ENCODE peak calls at places on chromosome 15, in nine cellular contexts. One of them, this sample, is unnamed.
A peak's percentile ranks its signal among the peaks of the same experiment; 100 is the strongest.

GRCh38 chr15:50911641-50912040 is 3.2 kb downstream of the AP4E1 start:
- DNase-seq in body of pancreas: no peak
- DNase-seq in AG04449: no peak
- DNase-seq in CD4-positive, alpha-beta T cell: no peak
- DNase-seq in uterus: no peak
- DNase-seq in endothelial cell of umbilical vein: no peak
- DNase-seq in psoas muscle: no peak
- DNase-seq in GM10248: no peak
- DNase-seq in RWPE1: no peak
- DNase-seq in this sample: no peak

GRCh38 chr15:100987143-100987542 is 68.0 kb downstream of the LRRK1 start:
- DNase-seq in endothelial cell of umbilical vein: no peak
- DNase-seq in psoas muscle: no peak
- DNase-seq in AG04449: no peak
- DNase-seq in body of pancreas: no peak
- DNase-seq in GM10248: no peak
- DNase-seq in CD4-positive, alpha-beta T cell: no peak
- DNase-seq in uterus: no peak
- DNase-seq in RWPE1: no peak
- DNase-seq in this sample: no peak

GRCh38 chr15:22888120-22888859 is 49.8 kb downstream of the NIPA2 start:
- DNase-seq in RWPE1: peak; percentile 84
- DNase-seq in CD4-positive, alpha-beta T cell: no peak
- DNase-seq in AG04449: peak; percentile 92
- DNase-seq in body of pancreas: no peak
- DNase-seq in uterus: no peak
- DNase-seq in GM10248: no peak
- DNase-seq in psoas muscle: no peak
- DNase-seq in endothelial cell of umbilical vein: peak; percentile 46
- DNase-seq in this sample: no peak

GRCh38 chr15:68469162-68470048 is 37.4 kb upstream of the ITGA11 start:
- DNase-seq in AG04449: no peak
- DNase-seq in CD4-positive, alpha-beta T cell: no peak
- DNase-seq in uterus: no peak
- DNase-seq in body of pancreas: no peak
- DNase-seq in psoas muscle: no peak
- DNase-seq in GM10248: no peak
- DNase-seq in RWPE1: no peak
- DNase-seq in endothelial cell of umbilical vein: peak; percentile 21
- DNase-seq in this sample: no peak

GRCh38 chr15:100098705-100099104 is 243.1 kb downstream of the ADAMTS17 start:
- DNase-seq in uterus: no peak
- DNase-seq in body of pancreas: no peak
- DNase-seq in RWPE1: no peak
- DNase-seq in CD4-positive, alpha-beta T cell: no peak
- DNase-seq in endothelial cell of umbilical vein: no peak
- DNase-seq in psoas muscle: no peak
- DNase-seq in GM10248: no peak
- DNase-seq in AG04449: no peak
- DNase-seq in this sample: no peak

GRCh38 chr15:43872416-43873020 is 45.7 kb downstream of the WDR76 start:
- DNase-seq in body of pancreas: peak; percentile 48
- DNase-seq in RWPE1: peak; percentile 49
- DNase-seq in psoas muscle: no peak
- DNase-seq in CD4-positive, alpha-beta T cell: no peak
- DNase-seq in uterus: peak; percentile 24
- DNase-seq in AG04449: peak; percentile 28
- DNase-seq in GM10248: peak; percentile 32
- DNase-seq in endothelial cell of umbilical vein: peak; percentile 70
- DNase-seq in this sample: no peak

GRCh38 chr15:59313703-59314332 is 58.9 kb downstream of the MYO1E start:
- DNase-seq in uterus: peak; percentile 90
- DNase-seq in GM10248: peak; percentile 51
- DNase-seq in body of pancreas: peak; percentile 63
- DNase-seq in CD4-positive, alpha-beta T cell: no peak
- DNase-seq in psoas muscle: peak; percentile 88
- DNase-seq in endothelial cell of umbilical vein: no peak
- DNase-seq in RWPE1: peak; percentile 84
- DNase-seq in AG04449: no peak
- DNase-seq in this sample: no peak

GRCh38 chr15:49895337-49896223 is 223.5 kb downstream of the ATP8B4 start:
- DNase-seq in uterus: no peak
- DNase-seq in endothelial cell of umbilical vein: no peak
- DNase-seq in GM10248: no peak
- DNase-seq in psoas muscle: no peak
- DNase-seq in RWPE1: no peak
- DNase-seq in AG04449: no peak
- DNase-seq in body of pancreas: no peak
- DNase-seq in CD4-positive, alpha-beta T cell: no peak
- DNase-seq in this sample: no peak

GRCh38 chr15:79339588-79340314 is 28.8 kb downstream of the TMED3 start:
- DNase-seq in endothelial cell of umbilical vein: peak; percentile 69
- DNase-seq in RWPE1: peak; percentile 27
- DNase-seq in psoas muscle: no peak
- DNase-seq in body of pancreas: no peak
- DNase-seq in uterus: no peak
- DNase-seq in AG04449: peak; percentile 21
- DNase-seq in GM10248: peak; percentile 40
- DNase-seq in CD4-positive, alpha-beta T cell: no peak
- DNase-seq in this sample: no peak

GRCh38 chr15:77002954-77003912 is 8.3 kb downstream of the PSTPIP1 start:
- DNase-seq in body of pancreas: no peak
- DNase-seq in RWPE1: no peak
- DNase-seq in AG04449: no peak
- DNase-seq in psoas muscle: peak; percentile 69
- DNase-seq in GM10248: peak; percentile 69
- DNase-seq in CD4-positive, alpha-beta T cell: peak; percentile 39
- DNase-seq in uterus: no peak
- DNase-seq in endothelial cell of umbilical vein: no peak
- DNase-seq in this sample: peak; percentile 44

GRCh38 chr15:67126551-67127333 is 61.3 kb downstream of the SMAD3 start:
- DNase-seq in psoas muscle: no peak
- DNase-seq in endothelial cell of umbilical vein: no peak
- DNase-seq in uterus: no peak
- DNase-seq in AG04449: no peak
- DNase-seq in body of pancreas: peak; percentile 47
- DNase-seq in RWPE1: no peak
- DNase-seq in CD4-positive, alpha-beta T cell: no peak
- DNase-seq in GM10248: no peak
- DNase-seq in this sample: no peak

GRCh38 chr15:78007965-78008886 is 69.3 kb downstream of the TBC1D2B start:
- DNase-seq in GM10248: no peak
- DNase-seq in endothelial cell of umbilical vein: no peak
- DNase-seq in RWPE1: peak; percentile 81
- DNase-seq in body of pancreas: peak; percentile 94
- DNase-seq in uterus: peak; percentile 85
- DNase-seq in psoas muscle: peak; percentile 96
- DNase-seq in AG04449: peak; percentile 29
- DNase-seq in CD4-positive, alpha-beta T cell: no peak
- DNase-seq in this sample: no peak

GRCh38 chr15:89429986-89430385 is 66.4 kb downstream of the RHCG start:
- DNase-seq in RWPE1: no peak
- DNase-seq in AG04449: no peak
- DNase-seq in uterus: no peak
- DNase-seq in CD4-positive, alpha-beta T cell: no peak
- DNase-seq in body of pancreas: no peak
- DNase-seq in psoas muscle: no peak
- DNase-seq in endothelial cell of umbilical vein: no peak
- DNase-seq in GM10248: no peak
- DNase-seq in this sample: no peak

GRCh38 chr15:77507911-77508310 is 87.2 kb downstream of the HMG20A start:
- DNase-seq in uterus: peak; percentile 37
- DNase-seq in psoas muscle: peak; percentile 60
- DNase-seq in CD4-positive, alpha-beta T cell: no peak
- DNase-seq in endothelial cell of umbilical vein: peak; percentile 82
- DNase-seq in GM10248: no peak
- DNase-seq in body of pancreas: peak; percentile 52
- DNase-seq in AG04449: no peak
- DNase-seq in RWPE1: no peak
- DNase-seq in this sample: no peak

GRCh38 chr15:97652700-97653167 is 307.8 kb upstream of the ARRDC4 start:
- DNase-seq in body of pancreas: no peak
- DNase-seq in endothelial cell of umbilical vein: peak; percentile 4
- DNase-seq in AG04449: no peak
- DNase-seq in RWPE1: no peak
- DNase-seq in psoas muscle: peak; percentile 54
- DNase-seq in GM10248: no peak
- DNase-seq in uterus: no peak
- DNase-seq in CD4-positive, alpha-beta T cell: no peak
- DNase-seq in this sample: no peak

GRCh38 chr15:26261413-26261812 is 398.3 kb upstream of the ATP10A start:
- DNase-seq in GM10248: no peak
- DNase-seq in uterus: no peak
- DNase-seq in body of pancreas: no peak
- DNase-seq in RWPE1: no peak
- DNase-seq in psoas muscle: no peak
- DNase-seq in endothelial cell of umbilical vein: no peak
- DNase-seq in AG04449: no peak
- DNase-seq in CD4-positive, alpha-beta T cell: no peak
- DNase-seq in this sample: no peak

GRCh38 chr15:38190501-38190900 is 62.1 kb upstream of the SPRED1 start:
- DNase-seq in psoas muscle: no peak
- DNase-seq in endothelial cell of umbilical vein: no peak
- DNase-seq in uterus: no peak
- DNase-seq in body of pancreas: no peak
- DNase-seq in GM10248: no peak
- DNase-seq in CD4-positive, alpha-beta T cell: no peak
- DNase-seq in RWPE1: peak; percentile 13
- DNase-seq in AG04449: no peak
- DNase-seq in this sample: no peak

GRCh38 chr15:67865766-67866165 is 25.9 kb upstream of the RNU6-1 start:
- DNase-seq in psoas muscle: no peak
- DNase-seq in GM10248: no peak
- DNase-seq in CD4-positive, alpha-beta T cell: no peak
- DNase-seq in AG04449: no peak
- DNase-seq in RWPE1: no peak
- DNase-seq in uterus: no peak
- DNase-seq in endothelial cell of umbilical vein: no peak
- DNase-seq in body of pancreas: no peak
- DNase-seq in this sample: no peak

GRCh38 chr15:76514292-76514691 is 177.7 kb downstream of the ISL2 start:
- DNase-seq in RWPE1: no peak
- DNase-seq in GM10248: no peak
- DNase-seq in AG04449: no peak
- DNase-seq in CD4-positive, alpha-beta T cell: no peak
- DNase-seq in endothelial cell of umbilical vein: no peak
- DNase-seq in psoas muscle: no peak
- DNase-seq in body of pancreas: no peak
- DNase-seq in uterus: no peak
- DNase-seq in this sample: no peak

DNA sequence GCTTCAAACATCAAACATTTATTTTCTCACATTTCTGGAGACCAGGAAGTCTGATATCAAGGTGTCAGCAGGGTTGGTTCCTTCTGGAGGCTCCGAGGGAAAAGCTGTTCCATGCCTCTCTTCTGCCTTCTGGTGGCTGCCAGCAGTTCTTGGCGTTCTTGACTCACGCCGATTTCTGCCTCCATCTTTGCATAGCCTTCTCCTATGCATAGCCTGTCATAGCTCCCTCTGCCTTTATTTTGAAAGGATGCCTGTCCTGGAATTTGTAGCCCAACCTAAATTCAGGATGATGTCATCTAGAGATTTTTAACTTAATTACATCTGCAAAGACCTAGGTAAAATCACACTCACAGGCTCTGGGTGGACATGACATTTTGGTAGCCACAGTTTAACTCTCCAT is 70.4 kb downstream of the RGMA start:
- DNase-seq in psoas muscle: no peak
- DNase-seq in CD4-positive, alpha-beta T cell: no peak
- DNase-seq in GM10248: no peak
- DNase-seq in body of pancreas: no peak
- DNase-seq in RWPE1: no peak
- DNase-seq in endothelial cell of umbilical vein: no peak
- DNase-seq in uterus: no peak
- DNase-seq in AG04449: no peak
- DNase-seq in this sample: no peak
- TF ChIP-seq CTCF in psoas muscle: peak; percentile 39
- TF ChIP-seq CTCF in CD4-positive, alpha-beta T cell: no peak
- TF ChIP-seq CTCF in GM10248: no peak
- TF ChIP-seq CTCF in body of pancreas: no peak
- TF ChIP-seq CTCF in RWPE1: no peak
- TF ChIP-seq CTCF in endothelial cell of umbilical vein: no peak
- TF ChIP-seq CTCF in uterus: no peak
- TF ChIP-seq CTCF in AG04449: no peak
- TF ChIP-seq CTCF in this sample: no peak

DNA sequence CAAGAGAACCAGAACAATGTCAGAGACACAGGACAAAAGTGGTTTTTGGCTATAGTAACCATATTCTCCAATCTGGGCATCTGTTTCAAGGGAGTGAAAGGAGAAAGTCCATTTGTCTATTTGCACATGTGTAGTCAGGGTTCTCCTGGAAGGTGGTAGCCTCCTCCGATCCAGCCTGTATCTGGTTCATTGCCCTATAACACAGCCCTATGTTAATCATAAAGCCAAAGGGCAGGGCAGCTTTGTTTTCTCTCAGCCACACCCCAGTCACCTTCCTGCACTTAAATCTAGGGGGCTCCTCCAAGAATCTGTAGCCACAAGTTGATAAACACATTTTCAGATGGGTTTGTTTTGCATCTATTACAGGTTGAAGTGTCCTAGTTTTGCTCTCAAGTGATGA is 128.1 kb upstream of the ADPGK start:
- DNase-seq in uterus: no peak
- DNase-seq in RWPE1: no peak
- DNase-seq in endothelial cell of umbilical vein: no peak
- DNase-seq in body of pancreas: no peak
- DNase-seq in psoas muscle: no peak
- DNase-seq in AG04449: no peak
- DNase-seq in GM10248: no peak
- DNase-seq in CD4-positive, alpha-beta T cell: no peak
- DNase-seq in this sample: no peak
- TF ChIP-seq CTCF in uterus: no peak
- TF ChIP-seq CTCF in RWPE1: no peak
- TF ChIP-seq CTCF in endothelial cell of umbilical vein: no peak
- TF ChIP-seq CTCF in body of pancreas: no peak
- TF ChIP-seq CTCF in psoas muscle: no peak
- TF ChIP-seq CTCF in AG04449: no peak
- TF ChIP-seq CTCF in GM10248: no peak
- TF ChIP-seq CTCF in CD4-positive, alpha-beta T cell: no peak
- TF ChIP-seq CTCF in this sample: no peak

GRCh38 chr15:74798388-74799254 is 14.0 kb upstream of the LMAN1L start:
- DNase-seq in AG04449: no peak
- DNase-seq in psoas muscle: peak; percentile 85
- DNase-seq in CD4-positive, alpha-beta T cell: no peak
- DNase-seq in body of pancreas: peak; percentile 71
- DNase-seq in RWPE1: no peak
- DNase-seq in uterus: no peak
- DNase-seq in GM10248: peak; percentile 83
- DNase-seq in endothelial cell of umbilical vein: no peak
- DNase-seq in this sample: no peak
- TF ChIP-seq CTCF in AG04449: no peak
- TF ChIP-seq CTCF in psoas muscle: peak; percentile 26
- TF ChIP-seq CTCF in CD4-positive, alpha-beta T cell: no peak
- TF ChIP-seq CTCF in body of pancreas: no peak
- TF ChIP-seq CTCF in RWPE1: no peak
- TF ChIP-seq CTCF in uterus: no peak
- TF ChIP-seq CTCF in GM10248: peak; percentile 65
- TF ChIP-seq CTCF in endothelial cell of umbilical vein: no peak
- TF ChIP-seq CTCF in this sample: no peak

DNA sequence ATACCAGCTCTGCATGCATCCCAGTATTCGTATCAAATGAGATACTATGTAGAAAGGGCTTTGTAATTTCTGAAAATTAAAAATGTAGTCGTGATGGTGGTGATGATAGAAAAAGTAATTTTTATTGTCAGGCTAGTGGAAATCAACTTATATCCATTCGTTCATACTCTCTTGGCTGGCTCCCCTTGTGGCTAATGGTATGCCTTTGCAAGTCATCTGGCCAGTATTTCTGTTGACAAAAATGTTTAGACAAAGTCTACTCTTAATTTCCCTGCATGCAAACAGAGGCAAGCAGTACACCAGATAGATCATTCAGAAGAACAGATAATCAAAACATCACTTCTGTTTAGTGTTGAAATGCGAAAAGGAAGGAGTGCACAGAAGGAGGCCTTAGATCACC is 49.6 kb upstream of the DUT start:
- DNase-seq in CD4-positive, alpha-beta T cell: no peak
- DNase-seq in psoas muscle: no peak
- DNase-seq in body of pancreas: no peak
- DNase-seq in AG04449: no peak
- DNase-seq in uterus: no peak
- DNase-seq in endothelial cell of umbilical vein: no peak
- DNase-seq in RWPE1: no peak
- DNase-seq in GM10248: no peak
- DNase-seq in this sample: no peak
- TF ChIP-seq CTCF in CD4-positive, alpha-beta T cell: no peak
- TF ChIP-seq CTCF in psoas muscle: no peak
- TF ChIP-seq CTCF in body of pancreas: no peak
- TF ChIP-seq CTCF in AG04449: no peak
- TF ChIP-seq CTCF in uterus: no peak
- TF ChIP-seq CTCF in endothelial cell of umbilical vein: no peak
- TF ChIP-seq CTCF in RWPE1: no peak
- TF ChIP-seq CTCF in GM10248: no peak
- TF ChIP-seq CTCF in this sample: no peak